ENCODE peak calls at places on chromosome 2, in five cellular contexts. J, X, D, K and N are unnamed samples.

GRCh38 chr2:769771-770170 is 92.6 kb upstream of the TMEM18 start:
- DNase-seq in J (no peak), X (no peak), D (no peak), K (no peak), N (no peak)

GRCh38 chr2:191923652-191923997 is 76.7 kb upstream of the CAVIN2 start:
- DNase-seq in J (no peak), X (no peak), D (no peak), K (no peak), N (no peak)

GRCh38 chr2:192151848-192152247 is 42.9 kb downstream of the TMEFF2 start:
- DNase-seq in J (no peak), X (no peak), D (peak; percentile 17), K (peak; percentile 38), N (no peak)

GRCh38 chr2:36408198-36408703 is 52.7 kb downstream of the CRIM1 start:
- DNase-seq in J (peak; percentile 61), X (peak; percentile 59), D (peak; percentile 87), K (no peak), N (peak; percentile 39)

GRCh38 chr2:47339745-47340541 is 63.0 kb upstream of the MSH2 start:
- DNase-seq in J (no peak), X (no peak), D (peak; percentile 50), K (peak; percentile 99), N (no peak)

GRCh38 chr2:240850756-240851077 is 17.9 kb upstream of the AGXT start:
- DNase-seq in J (no peak), X (no peak), D (no peak), K (no peak), N (no peak)

GRCh38 chr2:156321243-156321904 is 11.1 kb downstream of the NR4A2 start:
- DNase-seq in J (no peak), X (no peak), D (peak; percentile 26), K (no peak), N (peak; percentile 23)

GRCh38 chr2:85957256-85957655 is 68.5 kb upstream of the ST3GAL5 start:
- DNase-seq in J (no peak), X (no peak), D (no peak), K (no peak), N (no peak)

GRCh38 chr2:78979380-78980238 is 45.9 kb upstream of the REG3G start:
- DNase-seq in J (peak; percentile 67), X (peak; percentile 88), D (peak; percentile 51), K (peak; percentile 70), N (peak; percentile 76)

GRCh38 chr2:154963509-154963908 is 265.0 kb downstream of the KCNJ3 start:
- DNase-seq in J (no peak), X (no peak), D (no peak), K (no peak), N (no peak)

GRCh38 chr2:11068856-11069526 is 86.3 kb upstream of the SLC66A3 start:
- DNase-seq in J (no peak), X (no peak), D (no peak), K (no peak), N (no peak)

GRCh38 chr2:219167997-219168396 is 1.8 kb downstream of the SLC23A3 start:
- DNase-seq in J (no peak), X (no peak), D (no peak), K (no peak), N (no peak)

DNA sequence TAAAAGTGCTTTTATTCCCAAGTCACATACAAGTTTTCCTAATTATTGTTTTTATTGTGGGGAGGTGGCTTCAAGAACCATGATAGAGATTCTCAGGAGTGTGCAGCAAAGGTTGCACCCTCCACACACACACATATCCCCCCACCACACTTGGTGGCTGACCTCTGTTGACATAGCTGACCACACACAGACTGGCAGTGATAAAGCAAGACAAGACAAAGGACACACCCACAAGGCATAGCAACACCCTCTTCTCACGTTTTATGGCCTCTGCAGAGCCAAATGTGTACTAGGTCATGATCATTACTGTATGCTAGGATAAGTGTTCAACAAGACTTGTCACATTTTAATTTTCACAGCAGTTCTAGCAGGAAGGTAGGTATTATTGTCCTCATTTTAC is 143.0 kb upstream of the EPC2 start:
- DNase-seq in J (no peak), X (no peak), D (no peak), K (no peak), N (no peak)
- H3K14ac ChIP-seq in J (no peak overlapping the region), X (no peak overlapping the region), D (no peak overlapping the region), K (no peak overlapping the region), N (no peak overlapping the region)

GRCh38 chr2:238597638-238598528 is 171.2 kb downstream of the ASB1 start:
- DNase-seq in J (no peak), X (no peak), D (no peak), K (no peak), N (no peak)
- H2BK12ac ChIP-seq in J (no peak overlapping the region), X (no peak overlapping the region), D (peak overlapping the region; percentile 49), K (no peak overlapping the region), N (no peak overlapping the region)

DNA sequence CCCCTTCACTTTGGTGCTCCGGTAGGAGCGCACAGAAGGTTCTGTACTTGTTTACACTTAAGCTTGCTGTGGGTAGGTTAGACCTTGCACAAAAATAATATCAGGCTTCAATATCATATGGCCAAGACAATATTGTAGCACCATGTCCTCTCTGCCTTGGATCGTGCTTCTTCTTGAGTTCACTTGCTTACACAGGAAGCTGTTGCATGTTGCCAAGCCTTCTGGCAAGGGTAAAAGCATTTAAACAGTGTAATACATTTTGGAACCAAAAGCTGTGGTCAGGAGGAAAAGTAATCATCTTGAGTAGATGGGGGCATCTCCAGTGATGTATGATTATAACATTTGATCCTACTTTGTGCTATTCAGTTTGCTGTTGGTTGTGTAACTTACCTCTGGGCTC is 197.5 kb downstream of the LTBP1 start:
- DNase-seq in J (no peak), X (no peak), D (no peak), K (no peak), N (no peak)
- H3K14ac ChIP-seq in J (no peak overlapping the region), X (no peak overlapping the region), D (no peak overlapping the region), K (no peak overlapping the region), N (no peak overlapping the region)

GRCh38 chr2:223801702-223802101 is 35.7 kb downstream of the AP1S3 start:
- DNase-seq in J (no peak), X (no peak), D (no peak), K (no peak), N (no peak)

GRCh38 chr2:223800908-223801307 is 36.5 kb downstream of the AP1S3 start:
- DNase-seq in J (no peak), X (no peak), D (no peak), K (no peak), N (no peak)

GRCh38 chr2:223797073-223797472 is 40.3 kb downstream of the AP1S3 start:
- DNase-seq in J (no peak), X (no peak), D (no peak), K (no peak), N (no peak)

DNA sequence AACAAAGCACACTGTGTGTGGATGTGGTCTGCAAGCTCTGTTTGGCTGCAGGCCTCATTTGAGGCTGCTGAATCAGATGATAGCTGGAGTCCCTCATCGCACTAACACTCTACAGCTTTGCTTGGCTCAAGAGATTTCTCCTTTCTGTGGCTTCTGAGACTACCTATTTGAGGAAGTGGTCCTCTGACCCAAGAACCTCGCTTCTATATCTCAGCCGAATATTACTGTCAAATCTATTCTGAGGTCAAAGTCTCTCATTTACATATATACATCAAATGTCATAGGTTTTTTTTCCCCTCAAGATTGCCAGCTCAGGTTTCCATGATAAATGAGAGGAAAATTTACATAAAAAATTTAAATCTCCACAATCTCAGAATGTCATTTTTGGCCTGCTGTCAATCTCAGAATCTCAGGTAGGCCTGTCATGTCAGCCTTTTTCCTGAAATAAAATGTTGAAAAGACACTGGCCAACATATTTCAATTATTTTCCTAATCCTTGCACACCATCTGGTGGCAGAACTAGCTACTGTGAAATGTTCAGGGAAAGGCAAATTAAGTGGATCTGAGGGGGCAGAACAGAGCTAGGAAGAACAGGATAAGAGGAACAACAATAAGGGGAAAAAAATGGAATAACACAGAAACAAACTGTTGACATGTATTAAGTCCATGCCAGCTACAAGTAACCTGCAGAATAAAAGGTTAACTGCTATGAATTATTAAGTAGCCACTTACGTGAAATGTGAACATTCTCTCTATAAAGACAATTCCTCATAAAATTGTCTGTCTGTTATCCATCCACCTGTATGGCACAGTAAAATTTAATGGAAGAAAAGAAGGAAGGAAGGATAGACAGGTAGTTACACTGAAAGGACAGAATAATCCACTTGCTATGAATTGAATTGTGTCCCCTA is 39.3 kb downstream of the AP1S3 start:
- DNase-seq in J (no peak), X (no peak), D (peak; percentile 61), K (peak; percentile 62), N (peak; percentile 27)
- H2BK12ac ChIP-seq in J (no peak overlapping the region), X (no peak overlapping the region), D (no peak overlapping the region), K (no peak overlapping the region), N (no peak overlapping the region)

GRCh38 chr2:18833941-18834340 is 244.6 kb upstream of the NT5C1B start:
- DNase-seq in J (no peak), X (no peak), D (no peak), K (no peak), N (no peak)
- H3K14ac ChIP-seq in J (no peak overlapping the region), X (no peak overlapping the region), D (no peak overlapping the region), K (no peak overlapping the region), N (no peak overlapping the region)

DNA sequence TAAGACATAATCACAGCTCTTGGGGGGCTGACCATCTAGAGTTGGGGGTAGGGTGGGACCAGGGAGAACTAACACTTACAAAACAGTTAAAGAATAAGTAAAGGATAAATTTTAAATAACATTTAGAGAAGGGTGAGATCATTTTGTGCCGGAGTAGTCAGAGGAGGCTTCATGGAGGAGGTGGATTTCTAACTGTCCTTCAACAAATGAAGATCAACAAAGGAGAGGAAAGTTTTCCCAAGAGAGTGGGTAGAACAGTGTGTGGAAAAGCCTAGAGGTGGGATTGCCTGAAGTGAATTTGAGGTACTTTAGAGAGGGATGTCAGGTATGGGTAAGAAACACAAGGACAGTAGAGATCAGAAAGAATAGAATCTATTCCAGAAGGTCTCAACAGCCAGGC is 7.3 kb downstream of the PROKR1 start:
- DNase-seq in J (no peak), X (no peak), D (no peak), K (no peak), N (no peak)
- H2BK12ac ChIP-seq in J (no peak overlapping the region), X (no peak overlapping the region), D (no peak overlapping the region), K (no peak overlapping the region), N (no peak overlapping the region)

GRCh38 chr2:65300772-65301711 is 73.4 kb downstream of the ACTR2 start:
- DNase-seq in J (no peak), X (no peak), D (peak; percentile 86), K (peak; percentile 31), N (no peak)
- H3K14ac ChIP-seq in J (no peak overlapping the region), X (no peak overlapping the region), D (no peak overlapping the region), K (no peak overlapping the region), N (no peak overlapping the region)